ENCODE peak calls at places on chromosomes 7 and 10, in seven cellular contexts. J is H9, Q is neuronal stem cell, M is IMR-90, A is mesenchymal stem cell, E is trophoblast cell, F is H1. V is an unnamed sample.

GRCh38 chr10:17213646-17214349 is 12.3 kb upstream of the TRDMT1 start:
- DNase-seq in J (no peak), Q (no peak), M (peak; percentile 83), A (peak; percentile 51), E (no peak), F (no peak), V (no peak)

GRCh38 chr10:44278669-44279337 is 106.1 kb downstream of the CXCL12 start:
- DNase-seq in J (no peak), Q (no peak), M (peak; percentile 45), A (peak; percentile 9), E (no peak), F (no peak), V (no peak)

GRCh38 chr10:1154531-1154930 is 98.3 kb downstream of the WDR37 start:
- DNase-seq in J (no peak), Q (no peak), M (no peak), A (no peak), E (no peak), F (no peak), V (no peak)

GRCh38 chr7:19117081-19117869 is at the start of gene TWIST1:
- DNase-seq in J (peak; percentile 88), Q (peak; percentile 57), M (peak; percentile 94), A (peak; percentile 91), E (no peak), F (peak; percentile 77), V (peak; percentile 93)

GRCh38 chr7:27999829-28000228 is 180.8 kb downstream of the JAZF1 start:
- DNase-seq in J (no peak), Q (no peak), M (no peak), A (no peak), E (no peak), F (no peak), V (no peak)

GRCh38 chr10:34252111-34252510 is 563.0 kb downstream of the PARD3 start:
- DNase-seq in J (peak; percentile 74), Q (no peak), M (no peak), A (no peak), E (no peak), F (peak; percentile 5), V (peak; percentile 95)

GRCh38 chr10:122140941-122141623 is 130.0 kb upstream of the BTBD16 start:
- DNase-seq in J (no peak), Q (no peak), M (peak; percentile 94), A (peak; percentile 96), E (peak; percentile 10), F (no peak), V (peak; percentile 68)

GRCh38 chr10:133185421-133185820 is 25.4 kb downstream of the KNDC1 start:
- DNase-seq in J (no peak), Q (no peak), M (no peak), A (no peak), E (no peak), F (no peak), V (no peak)

GRCh38 chr10:29245476-29245875 is 43.4 kb upstream of the LYZL1 start:
- DNase-seq in J (no peak), Q (no peak), M (no peak), A (no peak), E (no peak), F (no peak), V (no peak)

GRCh38 chr10:99582255-99582770 is 37.9 kb downstream of the SLC25A28 start:
- DNase-seq in J (no peak), Q (no peak), M (no peak), A (peak; percentile 95), E (no peak), F (no peak), V (no peak)

GRCh38 chr7:111867348-111867931 is 305.1 kb upstream of the IMMP2L start:
- DNase-seq in J (no peak), Q (no peak), M (no peak), A (no peak), E (no peak), F (no peak), V (no peak)

GRCh38 chr10:58963101-58963534 is 213.3 kb upstream of the PHYHIPL start:
- DNase-seq in J (peak; percentile 59), Q (peak; percentile 17), M (no peak), A (no peak), E (no peak), F (no peak), V (peak; percentile 45)

GRCh38 chr7:2082357-2083038 is 150.2 kb downstream of the MAD1L1 start:
- DNase-seq in J (no peak), Q (no peak), M (peak; percentile 92), A (peak; percentile 84), E (no peak), F (no peak), V (no peak)

GRCh38 chr7:103862302-103863035 is 127.0 kb downstream of the RELN start:
- DNase-seq in J (no peak), Q (no peak), M (no peak), A (no peak), E (no peak), F (no peak), V (no peak)

GRCh38 chr7:118053353-118053752 is 130.6 kb upstream of the LSM8 start:
- DNase-seq in J (no peak), Q (no peak), M (no peak), A (no peak), E (no peak), F (no peak), V (no peak)

GRCh38 chr7:55441668-55442305 is 76.7 kb downstream of the LANCL2 start:
- DNase-seq in J (no peak), Q (no peak), M (peak; percentile 85), A (peak; percentile 58), E (no peak), F (no peak), V (no peak)

GRCh38 chr7:79982151-79982770 is 152.4 kb upstream of the GNAI1 start:
- DNase-seq in J (no peak), Q (no peak), M (peak; percentile 84), A (peak; percentile 52), E (peak; percentile 13), F (no peak), V (no peak)

GRCh38 chr7:32256811-32257210 is 186.6 kb upstream of the PDE1C start:
- DNase-seq in J (no peak), Q (no peak), M (no peak), A (no peak), E (no peak), F (no peak), V (no peak)

GRCh38 chr10:33306126-33306525 is 28.3 kb downstream of the NRP1 start:
- DNase-seq in J (no peak), Q (peak; percentile 33), M (peak; percentile 59), A (peak; percentile 85), E (no peak), F (no peak), V (no peak)

GRCh38 chr7:56092789-56093531 is at the start of gene PHKG1:
- DNase-seq in J (peak; percentile 48), Q (no peak), M (peak; percentile 81), A (peak; percentile 29), E (no peak), F (no peak), V (peak; percentile 48)

GRCh38 chr7:64562621-64563275 is at the start of gene ZNF680:
- DNase-seq in J (no peak), Q (peak; percentile 75), M (peak; percentile 91), A (no peak), E (peak; percentile 95), F (peak; percentile 85), V (peak; percentile 96)

GRCh38 chr10:113027574-113028392 is 77.7 kb downstream of the TCF7L2 start:
- DNase-seq in J (no peak), Q (peak; percentile 68), M (no peak), A (peak; percentile 82), E (no peak), F (no peak), V (peak; percentile 84)

GRCh38 chr10:17056781-17057191 is 72.8 kb downstream of the CUBN start:
- DNase-seq in J (no peak), Q (no peak), M (peak; percentile 83), A (no peak), E (no peak), F (no peak), V (no peak)

GRCh38 chr10:127090135-127090534 is 106.3 kb downstream of the INSYN2A start:
- DNase-seq in J (no peak), Q (no peak), M (no peak), A (no peak), E (no peak), F (no peak), V (peak; percentile 61)
- H3K4me1 ChIP-seq in J (no peaks in the 10 kb centered on the region), Q (peaks cover 4% of the 10 kb centered on the region), M (peaks cover 4% of the 10 kb centered on the region), A (no peaks in the 10 kb centered on the region), E (no peaks in the 10 kb centered on the region), F (no peaks in the 10 kb centered on the region), V (no peaks in the 10 kb centered on the region)

GRCh38 chr10:79068562-79069324 is at the start of gene ZMIZ1:
- DNase-seq in J (peak; percentile 89), Q (peak; percentile 89), M (peak; percentile 93), A (peak; percentile 96), E (peak; percentile 87), F (no peak), V (peak; percentile 95)

GRCh38 chr10:79066460-79067240 is 2.1 kb upstream of the ZMIZ1 start:
- DNase-seq in J (peak; percentile 69), Q (no peak), M (peak; percentile 35), A (peak; percentile 49), E (peak; percentile 22), F (no peak), V (peak; percentile 88)

GRCh38 chr10:79067241-79068202 is 1.2 kb upstream of the ZMIZ1 start:
- DNase-seq in J (peak; percentile 94), Q (peak; percentile 98), M (peak; percentile 91), A (peak; percentile 92), E (peak; percentile 78), F (peak; percentile 85), V (peak; percentile 98)

GRCh38 chr10:79069325-79070090 is 742 bp downstream of the ZMIZ1 start:
- DNase-seq in J (no peak), Q (peak; percentile 27), M (no peak), A (peak; percentile 78), E (no peak), F (no peak), V (peak; percentile 59)

DNA sequence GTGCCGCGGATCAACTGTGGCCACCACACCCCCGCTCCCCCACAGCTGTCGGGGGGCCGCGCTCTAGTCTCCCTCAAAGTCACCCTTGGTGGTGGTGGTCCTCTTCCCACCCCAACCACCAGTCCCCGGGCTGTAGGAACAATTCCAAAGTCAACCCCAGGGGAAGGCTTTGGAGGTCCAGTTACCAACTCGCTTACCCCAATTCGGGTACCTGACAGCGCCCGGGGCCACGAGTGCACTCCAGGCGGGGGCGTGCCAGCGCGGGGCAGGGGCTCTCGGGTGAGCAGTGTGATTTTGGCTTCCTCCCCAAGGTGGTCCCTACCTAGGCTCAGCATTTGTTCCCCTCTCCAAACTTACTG is 584 bp upstream of the ZMIZ1 start:
- DNase-seq in J (no peak), Q (peak; percentile 49), M (no peak), A (no peak), E (no peak), F (no peak), V (no peak)
- H2BK5ac ChIP-seq in J (no peak overlapping the region), Q (no peak overlapping the region), M (peak overlapping the region; percentile 84), A (peak overlapping the region; percentile 39), E (peak overlapping the region; percentile 81), F (no peak overlapping the region), V (peak overlapping the region; percentile 30)

DNA sequence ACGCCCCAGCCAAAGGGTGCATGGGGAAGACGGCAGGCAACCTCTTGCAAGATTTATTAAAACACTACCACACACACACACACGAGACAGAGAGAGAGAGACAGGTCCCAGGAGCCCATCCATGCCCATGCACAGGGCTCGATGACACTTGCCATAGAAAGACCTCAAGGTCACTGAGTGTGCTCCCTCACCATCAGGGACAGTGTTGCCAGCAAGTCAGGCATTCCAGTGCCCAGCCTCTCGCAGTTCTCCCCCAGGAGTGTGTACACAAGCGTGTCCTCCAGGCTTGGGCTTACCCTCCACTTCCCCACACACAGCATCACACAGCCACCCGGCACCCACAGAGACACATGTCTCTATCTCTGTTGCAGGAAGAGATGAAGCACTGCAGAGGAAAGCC is 46.8 kb upstream of the SLF2 start:
- DNase-seq in J (no peak), Q (no peak), M (no peak), A (no peak), E (no peak), F (no peak), V (no peak)
- H3K4me1 ChIP-seq in J (no peaks in the 10 kb centered on the region), Q (no peaks in the 10 kb centered on the region), M (no peaks in the 10 kb centered on the region), A (peaks cover under 1% of the 10 kb centered on the region), E (no peaks in the 10 kb centered on the region), F (no peaks in the 10 kb centered on the region), V (no peaks in the 10 kb centered on the region)

GRCh38 chr10:71392292-71392691 is 4.4 kb upstream of the CDH23 start:
- DNase-seq in J (peak; percentile 0), Q (no peak), M (no peak), A (no peak), E (peak; percentile 46), F (no peak), V (no peak)
- H2BK5ac ChIP-seq in J (no peak overlapping the region), Q (no peak overlapping the region), M (no peak overlapping the region), A (no peak overlapping the region), E (no peak overlapping the region), F (no peak overlapping the region), V (no peak overlapping the region)